ENCODE peak calls at places on chromosomes 3 and 15, in four cellular contexts. Y is osteoblast; N is HepG2; Z is CD8-positive, alpha-beta memory T cell. O is an unnamed sample.

GRCh38 chr3:4043867-4044575 is 244.8 kb downstream of the LRRN1 start:
- DNase-seq in Y (peak; percentile 38), N (no peak), Z (no peak), O (no peak)

GRCh38 chr3:155714295-155714718 is 30.6 kb downstream of the PLCH1 start:
- DNase-seq in Y (no peak), Z (no peak), N (peak; percentile 92), O (no peak)

GRCh38 chr15:50463423-50464358 is 39.5 kb downstream of the USP8 start:
- DNase-seq in Z (no peak), N (peak; percentile 12), Y (no peak), O (no peak)

GRCh38 chr3:35908366-35909232 is 269.3 kb downstream of the ARPP21 start:
- DNase-seq in Y (no peak), Z (peak; percentile 1), N (peak; percentile 44), O (peak; percentile 52)

GRCh38 chr3:29202368-29202767 is 78.5 kb upstream of the RBMS3 start:
- DNase-seq in N (no peak), Z (no peak), Y (no peak), O (no peak)

GRCh38 chr15:66852064-66852905 is 150.2 kb downstream of the SMAD6 start:
- DNase-seq in Z (no peak), Y (no peak), N (no peak), O (no peak)

GRCh38 chr15:42156266-42156922 is at the start of gene PLA2G4F:
- DNase-seq in Y (no peak), N (no peak), Z (no peak), O (peak; percentile 89)

GRCh38 chr15:22995786-22996185 is 15.6 kb upstream of the CYFIP1 start:
- DNase-seq in N (no peak), Z (no peak), Y (no peak), O (no peak)

GRCh38 chr15:85327820-85328219 is 52.6 kb upstream of the AKAP13 start:
- DNase-seq in Y (no peak), Z (no peak), N (no peak), O (peak; percentile 24)

GRCh38 chr3:141575879-141576743 is 89.3 kb downstream of the RASA2 start:
- DNase-seq in N (peak; percentile 7), Y (no peak), Z (no peak), O (peak; percentile 37)

GRCh38 chr3:114455432-114455831 is 161.6 kb downstream of the TIGIT start:
- DNase-seq in Y (no peak), Z (no peak), N (no peak), O (no peak)

GRCh38 chr3:25043181-25043580 is 384.9 kb upstream of the RARB start:
- DNase-seq in Y (no peak), N (no peak), Z (no peak), O (no peak)

GRCh38 chr3:180358179-180358578 is 243.8 kb upstream of the TTC14 start:
- DNase-seq in N (no peak), Z (no peak), Y (no peak), O (no peak)

GRCh38 chr3:108124337-108125150 is 33.7 kb upstream of the CD47 start:
- DNase-seq in Z (peak; percentile 24), Y (no peak), N (no peak), O (peak; percentile 29)

GRCh38 chr3:194586839-194587238 is 46.4 kb downstream of the TMEM44 start:
- DNase-seq in Z (no peak), Y (peak; percentile 96), N (no peak), O (no peak)

GRCh38 chr3:187767266-187768032 is 22.2 kb upstream of the BCL6 start:
- DNase-seq in Y (peak; percentile 90), N (no peak), Z (no peak), O (no peak)

GRCh38 chr3:102037209-102037608 is 187.9 kb downstream of the NFKBIZ start:
- DNase-seq in Z (no peak), N (no peak), Y (no peak), O (no peak)

GRCh38 chr15:40445411-40446055 is 4.8 kb downstream of the BAHD1 start:
- DNase-seq in Y (peak; percentile 73), N (no peak), Z (no peak), O (no peak)
- H3K4me1 ChIP-seq in Y (peaks cover 7% of the 10 kb centered on the region), N (peaks cover 43% of the 10 kb centered on the region), Z (peaks cover 63% of the 10 kb centered on the region), O (peaks cover 7% of the 10 kb centered on the region)

DNA sequence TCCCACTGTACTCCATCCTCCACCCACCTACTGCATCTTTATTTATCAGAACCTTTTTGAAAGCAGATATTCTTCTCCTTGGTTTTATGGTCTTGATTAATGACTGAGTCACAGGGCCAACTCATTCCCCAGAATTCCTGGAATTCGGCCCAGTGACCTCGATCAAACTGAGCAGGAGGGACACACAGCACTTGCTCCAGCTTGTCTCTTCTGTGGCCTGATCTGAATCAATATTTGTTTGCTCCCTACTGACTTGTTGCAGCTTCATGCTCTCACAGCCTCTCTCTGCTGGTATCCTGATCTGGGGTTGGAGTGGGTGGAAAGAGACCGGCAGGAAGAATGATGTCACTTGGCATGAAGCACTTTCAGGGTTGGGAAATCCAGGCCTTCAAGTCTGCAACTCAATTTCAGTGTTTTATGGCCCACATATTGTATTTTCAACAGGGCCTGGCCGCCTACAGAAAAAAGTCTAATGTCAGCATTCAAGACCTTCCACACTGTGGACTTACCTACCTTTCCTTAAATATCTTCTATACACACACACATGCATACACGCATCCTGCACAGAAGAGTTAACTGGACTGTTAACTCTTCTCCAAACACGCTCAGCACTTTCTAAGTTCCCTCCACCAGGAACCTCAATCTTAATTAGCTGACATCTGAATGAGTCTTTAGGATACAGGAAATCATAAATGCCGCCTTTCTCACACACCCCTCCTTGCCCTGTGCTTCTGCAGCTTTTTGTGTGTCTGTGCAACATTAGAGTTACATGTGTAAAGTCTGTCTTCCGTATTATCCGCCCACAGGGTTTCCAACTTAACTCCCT is 4.6 kb downstream of the ANXA2 start:
- DNase-seq in Z (no peak), N (peak; percentile 99), Y (peak; percentile 92), O (peak; percentile 98)
- H3K4me3 ChIP-seq in Z (no peak overlapping the region), N (peak overlapping the region; percentile 24), Y (peak overlapping the region; percentile 75), O (peak overlapping the region; percentile 46)

GRCh38 chr3:66302288-66302687 is 81.5 kb downstream of the SLC25A26 start:
- DNase-seq in Y (peak; percentile 43), Z (peak; percentile 23), N (no peak), O (peak; percentile 41)

GRCh38 chr3:66298591-66298990 is 77.8 kb downstream of the SLC25A26 start:
- DNase-seq in Y (no peak), N (no peak), Z (no peak), O (peak; percentile 18)

GRCh38 chr3:66297917-66298316 is 77.1 kb downstream of the SLC25A26 start:
- DNase-seq in N (no peak), Y (peak; percentile 5), Z (no peak), O (no peak)

GRCh38 chr3:66299893-66300292 is 79.1 kb downstream of the SLC25A26 start:
- DNase-seq in Z (no peak), N (no peak), Y (no peak), O (no peak)

GRCh38 chr3:66297260-66297863 is 76.6 kb downstream of the SLC25A26 start:
- DNase-seq in Z (no peak), Y (peak; percentile 18), N (no peak), O (peak; percentile 34)
- H3K27ac ChIP-seq in Z (peak overlapping the region; percentile 8), Y (peak overlapping the region; percentile 19), N (no peak overlapping the region), O (no peak overlapping the region)

GRCh38 chr3:71118406-71118805 is 465.1 kb downstream of the FOXP1 start:
- DNase-seq in Y (no peak), N (no peak), Z (no peak), O (no peak)
- H3K4me1 ChIP-seq in Y (peaks cover 38% of the 10 kb centered on the region), N (peaks cover 18% of the 10 kb centered on the region), Z (peaks cover 61% of the 10 kb centered on the region), O (peaks cover 4% of the 10 kb centered on the region)

GRCh38 chr15:25936004-25936403 is 72.9 kb upstream of the ATP10A start:
- DNase-seq in Y (no peak), Z (no peak), N (no peak), O (no peak)

GRCh38 chr15:25931846-25932245 is 68.7 kb upstream of the ATP10A start:
- DNase-seq in Z (no peak), N (no peak), Y (no peak), O (no peak)

GRCh38 chr15:25937796-25938195 is 74.7 kb upstream of the ATP10A start:
- DNase-seq in N (no peak), Y (no peak), Z (no peak), O (no peak)

GRCh38 chr15:25930931-25931330 is 67.8 kb upstream of the ATP10A start:
- DNase-seq in Y (no peak), N (no peak), Z (no peak), O (no peak)

GRCh38 chr15:25933456-25934158 is 70.5 kb upstream of the ATP10A start:
- DNase-seq in Y (peak; percentile 91), Z (peak; percentile 25), N (peak; percentile 47), O (peak; percentile 15)
- H3K4me3 ChIP-seq in Y (peak overlapping the region; percentile 75), Z (peak overlapping the region; percentile 62), N (peak overlapping the region; percentile 64), O (no peak overlapping the region)

DNA sequence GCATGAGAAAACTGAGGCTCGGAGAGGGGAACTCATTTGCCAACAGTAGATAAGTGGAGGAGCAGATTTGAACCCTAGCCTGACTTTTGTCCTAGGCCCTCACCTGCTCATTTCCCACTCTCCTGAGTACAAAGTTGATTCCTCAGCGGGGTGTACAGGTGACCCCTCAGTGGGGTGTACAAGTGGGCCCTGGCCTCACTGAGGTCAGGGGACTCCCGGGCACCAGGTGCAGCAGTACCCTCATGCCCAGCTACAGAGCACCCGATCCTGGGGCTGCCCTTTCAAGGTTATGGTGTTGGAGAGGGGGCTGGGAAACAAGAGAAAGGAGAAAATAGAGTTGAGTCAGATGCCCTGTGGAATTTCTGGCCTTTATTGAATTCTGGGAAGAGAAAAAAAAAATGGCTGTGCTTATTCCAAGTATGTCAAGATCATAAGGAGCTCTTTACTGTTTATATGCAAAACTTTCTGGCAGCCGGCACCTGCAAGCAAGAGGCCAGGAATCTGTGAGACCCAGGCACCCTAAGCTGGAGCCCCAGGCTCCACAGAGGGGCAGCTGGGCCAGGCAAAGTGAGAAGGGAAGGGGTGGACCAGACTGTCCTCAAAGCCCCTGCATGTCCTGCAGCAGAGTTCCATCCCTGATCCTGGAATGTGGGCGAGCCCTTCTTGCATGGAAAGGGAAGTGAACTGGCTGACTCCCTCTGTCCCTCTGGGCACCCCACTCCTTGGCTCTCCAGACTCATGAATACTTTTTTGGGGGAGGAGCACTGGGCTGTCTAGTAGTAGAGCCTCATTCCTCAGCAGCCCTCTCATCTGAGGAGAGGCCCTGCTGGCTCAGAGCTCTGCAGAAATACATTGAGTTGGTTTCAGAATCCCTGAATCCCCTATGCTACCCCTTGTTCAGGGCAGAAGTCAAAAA is 43.1 kb downstream of the AMOTL2 start:
- DNase-seq in Z (no peak), Y (peak; percentile 90), N (no peak), O (no peak)
- H3K27ac ChIP-seq in Z (no peak overlapping the region), Y (peak overlapping the region; percentile 87), N (no peak overlapping the region), O (no peak overlapping the region)

GRCh38 chr3:94136133-94136532 is 73.3 kb downstream of the NSUN3 start:
- DNase-seq in N (no peak), Z (no peak), Y (no peak), O (no peak)

GRCh38 chr3:94132777-94133176 is 69.9 kb downstream of the NSUN3 start:
- DNase-seq in Z (no peak), N (no peak), Y (no peak), O (no peak)

DNA sequence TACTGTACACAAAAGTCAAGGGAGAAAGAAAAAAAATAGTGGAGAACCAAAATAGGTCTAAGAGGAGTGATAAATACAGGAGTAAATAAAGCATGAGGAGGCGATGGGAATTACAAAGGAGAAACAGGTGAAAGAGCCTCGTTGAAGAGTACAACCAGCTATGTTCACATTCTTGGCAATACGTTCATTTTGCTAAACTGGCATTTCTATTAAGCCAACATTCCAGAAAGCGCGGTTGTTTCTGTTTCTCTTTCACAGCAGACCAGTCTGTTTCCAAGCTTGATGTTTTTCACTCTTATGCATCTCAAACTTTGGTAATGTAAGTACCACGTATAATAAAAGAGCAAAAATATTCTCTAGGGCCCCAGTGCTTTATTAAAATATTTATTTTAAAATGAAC is 74.5 kb downstream of the NSUN3 start:
- DNase-seq in N (no peak), Y (peak; percentile 61), Z (no peak), O (no peak)
- H3K4me1 ChIP-seq in N (no peaks in the 10 kb centered on the region), Y (no peaks in the 10 kb centered on the region), Z (no peaks in the 10 kb centered on the region), O (no peaks in the 10 kb centered on the region)

GRCh38 chr3:99637041-99637380 is 1.4 kb upstream of the COL8A1 start:
- DNase-seq in Y (peak; percentile 81), Z (no peak), N (no peak), O (no peak)
- H3K4me3 ChIP-seq in Y (peak overlapping the region; percentile 80), Z (no peak overlapping the region), N (no peak overlapping the region), O (no peak overlapping the region)

O was measured in small intestine.